ENCODE peak calls at places on chromosomes 16 and 17, in seven cellular contexts. I is progenitor cell of endocrine pancreas; W is brain microvascular endothelial cell; V is bronchial epithelial cell; K is stimulated activated CD4-positive, alpha-beta T cell treated with anti-CD3 and anti-CD28 coated beads, Interleukin-15, amount 100 ng/mL, for 1 hour; P is activated T-cell treated with anti-CD3 and anti-CD28 coated beads, Interleukin-2, amount 50 U/mL, for 72 hours; Q is amniotic stem cell. N is an unnamed sample.

GRCh38 chr17:35188111-35188510 is 6.1 kb downstream of the SLC35G3 start:
- DNase-seq in K (no peak), V (peak), W (no peak), P (no peak), I (no peak), Q (no peak), N (no peak)

GRCh38 chr17:8628172-8628571 is 2.4 kb downstream of the MYH10 start:
- DNase-seq in V (no peak), W (no peak), K (no peak), P (no peak), Q (no peak), I (no peak), N (no peak)

GRCh38 chr16:72848045-72848410 is 199.9 kb downstream of the ZFHX3 start:
- DNase-seq in W (no peak), I (peak), V (no peak), K (no peak), P (no peak), Q (no peak), N (no peak)

GRCh38 chr16:67284699-67285646 is 5.6 kb downstream of the PLEKHG4 start:
- DNase-seq in W (no peak), K (no peak), Q (no peak), I (peak), V (peak), P (no peak), N (no peak)

GRCh38 chr17:77011173-77012011 is 129.4 kb upstream of the SEC14L1 start:
- DNase-seq in Q (no peak), K (no peak), V (peak), W (peak), I (no peak), P (peak), N (no peak)

GRCh38 chr16:85970016-85970711 is 71.2 kb downstream of the IRF8 start:
- DNase-seq in I (no peak), Q (no peak), K (no peak), V (no peak), W (no peak), P (no peak), N (no peak)

GRCh38 chr16:53417011-53417410 is 17.3 kb upstream of the RBL2 start:
- DNase-seq in P (no peak), Q (no peak), I (no peak), V (peak), W (no peak), K (no peak), N (no peak)

GRCh38 chr17:55897301-55897700 is 146.4 kb downstream of the PCTP start:
- DNase-seq in P (no peak), W (no peak), K (no peak), I (no peak), V (no peak), Q (no peak), N (no peak)

GRCh38 chr16:84616515-84616914 is 1.4 kb downstream of the COTL1 start:
- DNase-seq in K (no peak), V (no peak), P (no peak), Q (no peak), W (no peak), I (no peak), N (no peak)

GRCh38 chr17:60577147-60577925 is 22.7 kb upstream of the PPM1D start:
- DNase-seq in Q (peak), V (no peak), I (no peak), W (peak), P (no peak), K (no peak), N (no peak)

GRCh38 chr17:71349908-71350600 is 770.8 kb upstream of the SOX9 start:
- DNase-seq in I (no peak), V (peak), W (peak), P (no peak), K (no peak), Q (no peak), N (no peak)

GRCh38 chr16:4111748-4112696 is 4.2 kb downstream of the ADCY9 start:
- DNase-seq in K (no peak), W (no peak), P (no peak), Q (peak), I (no peak), V (no peak), N (no peak)

GRCh38 chr16:67833418-67834241 is 8.5 kb upstream of the THAP11 start:
- DNase-seq in K (peak), W (peak), V (peak), P (peak), Q (peak), I (peak), N (peak)

GRCh38 chr16:52408197-52408845 is 138.6 kb downstream of the TOX3 start:
- DNase-seq in K (no peak), V (peak), P (no peak), Q (no peak), W (no peak), I (no peak), N (no peak)

GRCh38 chr17:31487063-31487647 is 95.7 kb downstream of the RAB11FIP4 start:
- DNase-seq in W (no peak), Q (no peak), K (no peak), I (no peak), V (no peak), P (no peak), N (no peak)

GRCh38 chr17:58755577-58756245 is at the start of gene PPM1E:
- DNase-seq in I (peak), K (peak), V (no peak), W (peak), Q (no peak), P (peak), N (peak)

GRCh38 chr16:26363581-26363980 is 671.8 kb downstream of the HS3ST4 start:
- DNase-seq in V (no peak), P (no peak), Q (no peak), K (no peak), I (no peak), W (no peak), N (no peak)

GRCh38 chr17:18327556-18327955 is 12.5 kb downstream of the SMCR8 start:
- DNase-seq in W (no peak), V (no peak), Q (no peak), K (no peak), P (no peak), I (no peak), N (no peak)

GRCh38 chr16:84832488-84833141 is 12.8 kb downstream of the CRISPLD2 start:
- DNase-seq in W (peak), I (no peak), V (no peak), Q (no peak), K (no peak), P (no peak), N (no peak)

GRCh38 chr16:14564881-14565687 is 65.0 kb downstream of the PARN start:
- DNase-seq in V (peak), Q (no peak), P (no peak), I (no peak), K (no peak), W (no peak), N (no peak)

GRCh38 chr16:8583199-8583598 is 7.1 kb downstream of the TMEM114 start:
- DNase-seq in K (no peak), P (no peak), Q (no peak), W (peak), V (peak), I (no peak), N (no peak)

GRCh38 chr17:3827124-3827773 is 18.8 kb downstream of the NCBP3 start:
- DNase-seq in V (peak), I (peak), Q (no peak), P (peak), K (peak), W (peak), N (no peak)

GRCh38 chr16:89123831-89124100 is 30.1 kb downstream of the ACSF3 start:
- DNase-seq in V (no peak), K (no peak), I (no peak), Q (no peak), P (no peak), W (no peak), N (no peak)

GRCh38 chr17:67025216-67025792 is 19.1 kb upstream of the CACNG1 start:
- DNase-seq in K (no peak), V (no peak), Q (no peak), I (no peak), W (no peak), P (no peak), N (no peak)

GRCh38 chr17:17940451-17940911 is 31.7 kb downstream of the TOM1L2 start:
- DNase-seq in Q (peak), P (no peak), W (no peak), V (no peak), K (no peak), I (no peak), N (no peak)

GRCh38 chr17:49564638-49565037 is 11.0 kb upstream of the NXPH3 start:
- DNase-seq in W (no peak), V (no peak), Q (no peak), I (no peak), K (no peak), P (no peak), N (no peak)

GRCh38 chr17:14827394-14827793 is 437.7 kb downstream of the PMP22 start:
- DNase-seq in P (no peak), Q (no peak), K (no peak), V (no peak), I (no peak), W (no peak), N (no peak)

GRCh38 chr17:76573096-76573495 is 12.6 kb downstream of the ST6GALNAC2 start:
- DNase-seq in K (no peak), Q (no peak), W (no peak), V (no peak), I (no peak), P (no peak), N (no peak)

GRCh38 chr16:85905110-85906095 is 6.4 kb downstream of the IRF8 start:
- DNase-seq in I (no peak), W (no peak), P (no peak), V (no peak), Q (no peak), K (no peak), N (no peak)

GRCh38 chr17:39979021-39979660 is 1.5 kb upstream of the PSMD3 start:
- DNase-seq in P (no peak), W (peak), I (no peak), K (no peak), Q (peak), V (peak), N (no peak)

GRCh38 chr16:74699666-74700065 is 996 bp downstream of the MLKL start:
- DNase-seq in P (no peak), I (no peak), Q (no peak), V (no peak), K (no peak), W (no peak), N (no peak)

GRCh38 chr16:72876221-72876620 is 171.7 kb downstream of the ZFHX3 start:
- DNase-seq in W (peak), I (no peak), P (peak), K (no peak), Q (peak), V (no peak), N (no peak)

GRCh38 chr16:56212144-56212543 is 20.9 kb downstream of the GNAO1 start:
- DNase-seq in V (no peak), P (no peak), I (no peak), W (no peak), Q (no peak), K (no peak), N (no peak)

GRCh38 chr16:20409398-20410152 is at the start of gene ACSM5:
- DNase-seq in Q (no peak), P (no peak), W (no peak), K (no peak), I (no peak), V (no peak), N (no peak)

GRCh38 chr16:47565454-47565853 is 104.3 kb downstream of the PHKB start:
- DNase-seq in V (peak), Q (no peak), P (no peak), K (no peak), I (no peak), W (peak), N (no peak)

GRCh38 chr17:48048321-48049140 is at the start of gene NFE2L1:
- DNase-seq in Q (peak), W (peak), V (peak), I (peak), K (no peak), P (no peak), N (peak)

GRCh38 chr17:38748329-38749221 is at the start of gene PCGF2:
- DNase-seq in V (peak), P (no peak), K (no peak), I (peak), W (peak), Q (peak), N (peak)

N was measured in type B pancreatic cell.